ENCODE peak calls at places on chromosomes 4 and X, in six cellular contexts. One of them, this sample, is unnamed.

GRCh38 chrX:84336646-84337045 is 148.6 kb upstream of the RPS6KA6 start:
- DNase-seq in GM12865: no peak
- DNase-seq in stimulated activated naive CD8-positive, alpha-beta T cell treated with anti-CD3 and anti-CD28 coated beads, Interleukin-15, Interleukin-2, amounts not matched to agents 100 U/mL and 50 U/mL, for 24 hours: no peak
- DNase-seq in A172: no peak
- DNase-seq in activated naive CD4-positive, alpha-beta T cell treated with anti-CD3 and anti-CD28 coated beads for 36 hours: no peak
- DNase-seq in amniotic stem cell: no peak
- DNase-seq in this sample: no peak

GRCh38 chr4:128675083-128675482 is 134.4 kb upstream of the JADE1 start:
- DNase-seq in amniotic stem cell: no peak
- DNase-seq in A172: no peak
- DNase-seq in GM12865: peak
- DNase-seq in stimulated activated naive CD8-positive, alpha-beta T cell treated with anti-CD3 and anti-CD28 coated beads, Interleukin-15, Interleukin-2, amounts not matched to agents 100 U/mL and 50 U/mL, for 24 hours: no peak
- DNase-seq in activated naive CD4-positive, alpha-beta T cell treated with anti-CD3 and anti-CD28 coated beads for 36 hours: no peak
- DNase-seq in this sample: no peak

GRCh38 chrX:19334945-19335626 is 8.6 kb upstream of the PDHA1 start:
- DNase-seq in stimulated activated naive CD8-positive, alpha-beta T cell treated with anti-CD3 and anti-CD28 coated beads, Interleukin-15, Interleukin-2, amounts not matched to agents 100 U/mL and 50 U/mL, for 24 hours: peak
- DNase-seq in activated naive CD4-positive, alpha-beta T cell treated with anti-CD3 and anti-CD28 coated beads for 36 hours: peak
- DNase-seq in A172: peak
- DNase-seq in GM12865: peak
- DNase-seq in amniotic stem cell: no peak
- DNase-seq in this sample: no peak

GRCh38 chr4:143399113-143399949 is 62.7 kb downstream of the GAB1 start:
- DNase-seq in amniotic stem cell: no peak
- DNase-seq in stimulated activated naive CD8-positive, alpha-beta T cell treated with anti-CD3 and anti-CD28 coated beads, Interleukin-15, Interleukin-2, amounts not matched to agents 100 U/mL and 50 U/mL, for 24 hours: no peak
- DNase-seq in activated naive CD4-positive, alpha-beta T cell treated with anti-CD3 and anti-CD28 coated beads for 36 hours: no peak
- DNase-seq in A172: peak
- DNase-seq in GM12865: peak
- DNase-seq in this sample: no peak

GRCh38 chr4:113444386-113444785 is 317.2 kb downstream of the CAMK2D start:
- DNase-seq in stimulated activated naive CD8-positive, alpha-beta T cell treated with anti-CD3 and anti-CD28 coated beads, Interleukin-15, Interleukin-2, amounts not matched to agents 100 U/mL and 50 U/mL, for 24 hours: no peak
- DNase-seq in activated naive CD4-positive, alpha-beta T cell treated with anti-CD3 and anti-CD28 coated beads for 36 hours: no peak
- DNase-seq in GM12865: no peak
- DNase-seq in A172: peak
- DNase-seq in amniotic stem cell: peak
- DNase-seq in this sample: no peak

GRCh38 chrX:40300286-40300890 is 202.6 kb upstream of the BCOR start:
- DNase-seq in A172: no peak
- DNase-seq in GM12865: peak
- DNase-seq in amniotic stem cell: no peak
- DNase-seq in stimulated activated naive CD8-positive, alpha-beta T cell treated with anti-CD3 and anti-CD28 coated beads, Interleukin-15, Interleukin-2, amounts not matched to agents 100 U/mL and 50 U/mL, for 24 hours: peak
- DNase-seq in activated naive CD4-positive, alpha-beta T cell treated with anti-CD3 and anti-CD28 coated beads for 36 hours: peak
- DNase-seq in this sample: no peak

GRCh38 chr4:87030606-87031441 is 96.0 kb downstream of the AFF1 start:
- DNase-seq in activated naive CD4-positive, alpha-beta T cell treated with anti-CD3 and anti-CD28 coated beads for 36 hours: no peak
- DNase-seq in A172: no peak
- DNase-seq in stimulated activated naive CD8-positive, alpha-beta T cell treated with anti-CD3 and anti-CD28 coated beads, Interleukin-15, Interleukin-2, amounts not matched to agents 100 U/mL and 50 U/mL, for 24 hours: no peak
- DNase-seq in GM12865: no peak
- DNase-seq in amniotic stem cell: no peak
- DNase-seq in this sample: no peak

GRCh38 chrX:101595739-101596419 is 21.9 kb downstream of the ARMCX6 start:
- DNase-seq in GM12865: peak
- DNase-seq in A172: peak
- DNase-seq in stimulated activated naive CD8-positive, alpha-beta T cell treated with anti-CD3 and anti-CD28 coated beads, Interleukin-15, Interleukin-2, amounts not matched to agents 100 U/mL and 50 U/mL, for 24 hours: peak
- DNase-seq in activated naive CD4-positive, alpha-beta T cell treated with anti-CD3 and anti-CD28 coated beads for 36 hours: peak
- DNase-seq in amniotic stem cell: peak
- DNase-seq in this sample: no peak

GRCh38 chr4:41268024-41268423 is 11.3 kb downstream of the UCHL1 start:
- DNase-seq in amniotic stem cell: no peak
- DNase-seq in activated naive CD4-positive, alpha-beta T cell treated with anti-CD3 and anti-CD28 coated beads for 36 hours: no peak
- DNase-seq in GM12865: peak
- DNase-seq in A172: no peak
- DNase-seq in stimulated activated naive CD8-positive, alpha-beta T cell treated with anti-CD3 and anti-CD28 coated beads, Interleukin-15, Interleukin-2, amounts not matched to agents 100 U/mL and 50 U/mL, for 24 hours: no peak
- DNase-seq in this sample: peak

GRCh38 chr4:78310732-78311100 is 240.9 kb upstream of the ANXA3 start:
- DNase-seq in A172: no peak
- DNase-seq in stimulated activated naive CD8-positive, alpha-beta T cell treated with anti-CD3 and anti-CD28 coated beads, Interleukin-15, Interleukin-2, amounts not matched to agents 100 U/mL and 50 U/mL, for 24 hours: no peak
- DNase-seq in activated naive CD4-positive, alpha-beta T cell treated with anti-CD3 and anti-CD28 coated beads for 36 hours: no peak
- DNase-seq in amniotic stem cell: no peak
- DNase-seq in GM12865: no peak
- DNase-seq in this sample: no peak

GRCh38 chrX:103941201-103941975 is 21.0 kb upstream of the TMSB15B start:
- DNase-seq in amniotic stem cell: no peak
- DNase-seq in GM12865: peak
- DNase-seq in stimulated activated naive CD8-positive, alpha-beta T cell treated with anti-CD3 and anti-CD28 coated beads, Interleukin-15, Interleukin-2, amounts not matched to agents 100 U/mL and 50 U/mL, for 24 hours: no peak
- DNase-seq in A172: peak
- DNase-seq in activated naive CD4-positive, alpha-beta T cell treated with anti-CD3 and anti-CD28 coated beads for 36 hours: peak
- DNase-seq in this sample: no peak